ENCODE peak calls at places on chromosomes 2 and 18, in six cellular contexts. One of them, this sample, is unnamed.

GRCh38 chr2:18362696-18363095 is 197.8 kb downstream of the RDH14 start:
- DNase-seq in HCT116: no peak
- DNase-seq in pancreas: no peak
- DNase-seq in uterus: no peak
- DNase-seq in RWPE1: no peak
- DNase-seq in right lobe of liver: no peak
- DNase-seq in this sample: peak

GRCh38 chr18:8283901-8284585 is 325.2 kb upstream of the RAB12 start:
- DNase-seq in HCT116: no peak
- DNase-seq in RWPE1: no peak
- DNase-seq in pancreas: no peak
- DNase-seq in uterus: no peak
- DNase-seq in right lobe of liver: no peak
- DNase-seq in this sample: no peak

GRCh38 chr18:75207298-75208054 is 1.5 kb downstream of the PTGR3 start:
- DNase-seq in pancreas: no peak
- DNase-seq in HCT116: no peak
- DNase-seq in uterus: no peak
- DNase-seq in RWPE1: no peak
- DNase-seq in right lobe of liver: no peak
- DNase-seq in this sample: no peak

GRCh38 chr2:118837067-118837466 is 10.4 kb downstream of the EN1 start:
- DNase-seq in uterus: no peak
- DNase-seq in RWPE1: no peak
- DNase-seq in HCT116: no peak
- DNase-seq in right lobe of liver: no peak
- DNase-seq in pancreas: no peak
- DNase-seq in this sample: no peak

GRCh38 chr18:6482198-6482977 is 67.7 kb upstream of the L3MBTL4 start:
- DNase-seq in uterus: peak
- DNase-seq in right lobe of liver: peak
- DNase-seq in RWPE1: peak
- DNase-seq in HCT116: no peak
- DNase-seq in pancreas: peak
- DNase-seq in this sample: peak

GRCh38 chr2:233556756-233557736 is 9.5 kb downstream of the USP40 start:
- DNase-seq in uterus: no peak
- DNase-seq in RWPE1: peak
- DNase-seq in HCT116: no peak
- DNase-seq in right lobe of liver: no peak
- DNase-seq in pancreas: no peak
- DNase-seq in this sample: no peak

GRCh38 chr2:128585706-128586105 is 267.0 kb upstream of the HS6ST1 start:
- DNase-seq in HCT116: no peak
- DNase-seq in right lobe of liver: no peak
- DNase-seq in pancreas: no peak
- DNase-seq in RWPE1: peak
- DNase-seq in uterus: no peak
- DNase-seq in this sample: no peak

GRCh38 chr2:60957643-60958042 is 59.9 kb upstream of the PEX13 start:
- DNase-seq in HCT116: no peak
- DNase-seq in uterus: no peak
- DNase-seq in right lobe of liver: no peak
- DNase-seq in RWPE1: no peak
- DNase-seq in pancreas: no peak
- DNase-seq in this sample: no peak

GRCh38 chr18:6484659-6485058 is 69.9 kb upstream of the L3MBTL4 start:
- DNase-seq in pancreas: no peak
- DNase-seq in RWPE1: no peak
- DNase-seq in HCT116: no peak
- DNase-seq in right lobe of liver: no peak
- DNase-seq in uterus: no peak
- DNase-seq in this sample: no peak

GRCh38 chr2:58571181-58571852 is 330.2 kb upstream of the FANCL start:
- DNase-seq in HCT116: peak
- DNase-seq in RWPE1: peak
- DNase-seq in uterus: no peak
- DNase-seq in right lobe of liver: no peak
- DNase-seq in pancreas: no peak
- DNase-seq in this sample: peak

GRCh38 chr18:58046087-58046793 is 2.2 kb downstream of the NEDD4L start:
- DNase-seq in HCT116: no peak
- DNase-seq in right lobe of liver: no peak
- DNase-seq in RWPE1: no peak
- DNase-seq in uterus: no peak
- DNase-seq in pancreas: no peak
- DNase-seq in this sample: no peak

GRCh38 chr2:60717691-60718090 is 38.4 kb upstream of the PAPOLG start:
- DNase-seq in HCT116: no peak
- DNase-seq in RWPE1: peak
- DNase-seq in uterus: no peak
- DNase-seq in pancreas: no peak
- DNase-seq in right lobe of liver: no peak
- DNase-seq in this sample: no peak

GRCh38 chr18:56575819-56576663 is 62.4 kb downstream of the TXNL1 start:
- DNase-seq in right lobe of liver: no peak
- DNase-seq in uterus: no peak
- DNase-seq in HCT116: peak
- DNase-seq in pancreas: no peak
- DNase-seq in RWPE1: peak
- DNase-seq in this sample: peak

GRCh38 chr2:27085670-27086089 is 892 bp upstream of the KHK start:
- DNase-seq in HCT116: no peak
- DNase-seq in uterus: peak
- DNase-seq in RWPE1: peak
- DNase-seq in right lobe of liver: peak
- DNase-seq in pancreas: peak
- DNase-seq in this sample: peak

GRCh38 chr2:159939946-159940345 is 122.5 kb downstream of the PLA2R1 start:
- DNase-seq in pancreas: no peak
- DNase-seq in right lobe of liver: no peak
- DNase-seq in HCT116: peak
- DNase-seq in RWPE1: peak
- DNase-seq in uterus: no peak
- DNase-seq in this sample: peak

GRCh38 chr2:110664135-110664534 is 13.7 kb downstream of the BUB1 start:
- DNase-seq in right lobe of liver: no peak
- DNase-seq in pancreas: no peak
- DNase-seq in RWPE1: no peak
- DNase-seq in HCT116: no peak
- DNase-seq in uterus: no peak
- DNase-seq in this sample: no peak

GRCh38 chr2:213010106-213010779 is 141.2 kb downstream of the IKZF2 start:
- DNase-seq in uterus: no peak
- DNase-seq in RWPE1: no peak
- DNase-seq in pancreas: no peak
- DNase-seq in HCT116: no peak
- DNase-seq in right lobe of liver: no peak
- DNase-seq in this sample: no peak

GRCh38 chr2:74379851-74380789 is at the start of gene DCTN1:
- DNase-seq in right lobe of liver: no peak
- DNase-seq in uterus: peak
- DNase-seq in pancreas: no peak
- DNase-seq in HCT116: no peak
- DNase-seq in RWPE1: peak
- DNase-seq in this sample: peak

GRCh38 chr2:233419626-233420431 is 65.5 kb downstream of the DGKD start:
- DNase-seq in pancreas: no peak
- DNase-seq in HCT116: no peak
- DNase-seq in right lobe of liver: no peak
- DNase-seq in uterus: no peak
- DNase-seq in RWPE1: no peak
- DNase-seq in this sample: peak

GRCh38 chr2:241112592-241112991 is 10.5 kb upstream of the MTERF4 start:
- DNase-seq in uterus: no peak
- DNase-seq in HCT116: no peak
- DNase-seq in right lobe of liver: no peak
- DNase-seq in RWPE1: no peak
- DNase-seq in pancreas: no peak
- DNase-seq in this sample: no peak

GRCh38 chr2:136665741-136666140 is 99.6 kb upstream of the THSD7B start:
- DNase-seq in right lobe of liver: no peak
- DNase-seq in HCT116: no peak
- DNase-seq in RWPE1: no peak
- DNase-seq in uterus: no peak
- DNase-seq in pancreas: no peak
- DNase-seq in this sample: no peak

GRCh38 chr2:131493199-131494018 is 1.2 kb upstream of the MZT2A start:
- DNase-seq in right lobe of liver: peak
- DNase-seq in pancreas: no peak
- DNase-seq in uterus: no peak
- DNase-seq in RWPE1: no peak
- DNase-seq in HCT116: no peak
- DNase-seq in this sample: no peak

GRCh38 chr2:78061301-78061700 is 539.1 kb upstream of the LRRTM4 start:
- DNase-seq in pancreas: no peak
- DNase-seq in right lobe of liver: no peak
- DNase-seq in HCT116: no peak
- DNase-seq in uterus: no peak
- DNase-seq in RWPE1: no peak
- DNase-seq in this sample: no peak

GRCh38 chr2:102061962-102062795 is 70.4 kb downstream of the IL1R2 start:
- DNase-seq in RWPE1: no peak
- DNase-seq in HCT116: no peak
- DNase-seq in right lobe of liver: no peak
- DNase-seq in uterus: no peak
- DNase-seq in pancreas: no peak
- DNase-seq in this sample: no peak

GRCh38 chr18:37435150-37435872 is 130.3 kb downstream of the CELF4 start:
- DNase-seq in uterus: no peak
- DNase-seq in pancreas: no peak
- DNase-seq in HCT116: no peak
- DNase-seq in right lobe of liver: no peak
- DNase-seq in RWPE1: peak
- DNase-seq in this sample: no peak

GRCh38 chr2:46887028-46887885 is 28.3 kb downstream of the MCFD2 start:
- DNase-seq in RWPE1: no peak
- DNase-seq in pancreas: no peak
- DNase-seq in HCT116: no peak
- DNase-seq in uterus: no peak
- DNase-seq in right lobe of liver: no peak
- DNase-seq in this sample: no peak

GRCh38 chr2:105761931-105762515 is 17.3 kb downstream of the NCK2 start:
- DNase-seq in right lobe of liver: no peak
- DNase-seq in HCT116: no peak
- DNase-seq in RWPE1: no peak
- DNase-seq in uterus: no peak
- DNase-seq in pancreas: no peak
- DNase-seq in this sample: peak

GRCh38 chr2:121902171-121902591 is 146.7 kb downstream of the TSN start:
- DNase-seq in uterus: peak
- DNase-seq in pancreas: no peak
- DNase-seq in RWPE1: no peak
- DNase-seq in right lobe of liver: no peak
- DNase-seq in HCT116: no peak
- DNase-seq in this sample: peak

GRCh38 chr2:190456833-190457232 is 48.7 kb downstream of the MFSD6 start:
- DNase-seq in right lobe of liver: no peak
- DNase-seq in pancreas: no peak
- DNase-seq in RWPE1: no peak
- DNase-seq in uterus: no peak
- DNase-seq in HCT116: no peak
- DNase-seq in this sample: no peak

GRCh38 chr2:232376713-232377112 is 1.8 kb upstream of the ALPP start:
- DNase-seq in RWPE1: no peak
- DNase-seq in HCT116: no peak
- DNase-seq in uterus: no peak
- DNase-seq in right lobe of liver: no peak
- DNase-seq in pancreas: no peak
- DNase-seq in this sample: no peak

GRCh38 chr2:191571163-191571769 is 106.7 kb upstream of the NABP1 start:
- DNase-seq in right lobe of liver: no peak
- DNase-seq in RWPE1: peak
- DNase-seq in uterus: no peak
- DNase-seq in HCT116: peak
- DNase-seq in pancreas: no peak
- DNase-seq in this sample: no peak

GRCh38 chr2:238231251-238231793 is 8.5 kb downstream of the HES6 start:
- DNase-seq in HCT116: no peak
- DNase-seq in uterus: peak
- DNase-seq in RWPE1: no peak
- DNase-seq in pancreas: peak
- DNase-seq in right lobe of liver: peak
- DNase-seq in this sample: peak

GRCh38 chr2:230411484-230412368 is 4.3 kb upstream of the SP100 start:
- DNase-seq in pancreas: peak
- DNase-seq in right lobe of liver: peak
- DNase-seq in RWPE1: peak
- DNase-seq in uterus: peak
- DNase-seq in HCT116: no peak
- DNase-seq in this sample: peak
- H3K27ac ChIP-seq in pancreas: peak
- H3K27ac ChIP-seq in right lobe of liver: peak
- H3K27ac ChIP-seq in RWPE1: peak
- H3K27ac ChIP-seq in uterus: peak
- H3K27ac ChIP-seq in HCT116: peak
- H3K27ac ChIP-seq in this sample: no peak

GRCh38 chr2:50433635-50434034 is 598.3 kb downstream of the NRXN1 start:
- DNase-seq in right lobe of liver: no peak
- DNase-seq in HCT116: no peak
- DNase-seq in RWPE1: no peak
- DNase-seq in pancreas: no peak
- DNase-seq in uterus: no peak
- DNase-seq in this sample: no peak
- H3K27ac ChIP-seq in right lobe of liver: no peak
- H3K27ac ChIP-seq in HCT116: no peak
- H3K27ac ChIP-seq in RWPE1: no peak
- H3K27ac ChIP-seq in pancreas: no peak
- H3K27ac ChIP-seq in uterus: no peak
- H3K27ac ChIP-seq in this sample: no peak

GRCh38 chr2:35973132-35973736 is 382.3 kb upstream of the CRIM1 start:
- DNase-seq in pancreas: no peak
- DNase-seq in HCT116: no peak
- DNase-seq in RWPE1: peak
- DNase-seq in right lobe of liver: no peak
- DNase-seq in uterus: no peak
- DNase-seq in this sample: peak
- H3K27ac ChIP-seq in pancreas: peak
- H3K27ac ChIP-seq in HCT116: no peak
- H3K27ac ChIP-seq in RWPE1: no peak
- H3K27ac ChIP-seq in right lobe of liver: no peak
- H3K27ac ChIP-seq in uterus: no peak
- H3K27ac ChIP-seq in this sample: no peak

DNA sequence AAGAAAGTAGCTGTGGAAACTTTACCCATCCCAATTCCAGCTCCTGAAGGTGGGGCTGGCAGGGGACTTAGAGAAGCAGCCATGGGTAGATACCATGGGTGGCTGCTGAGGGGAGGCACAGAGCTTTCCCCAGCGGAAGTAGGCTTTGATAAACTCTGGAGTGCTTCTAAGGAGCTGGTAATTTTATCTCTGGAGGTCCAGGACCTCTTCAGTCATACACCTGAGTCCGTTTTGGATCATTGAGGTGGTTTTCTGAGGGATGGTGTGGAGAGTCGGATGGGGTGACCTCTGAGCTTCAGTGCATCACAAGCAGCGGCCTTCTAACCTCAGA is 36.7 kb upstream of the BMP10 start:
- DNase-seq in pancreas: no peak
- DNase-seq in RWPE1: no peak
- DNase-seq in right lobe of liver: no peak
- DNase-seq in uterus: no peak
- DNase-seq in HCT116: no peak
- DNase-seq in this sample: no peak
- H3K27ac ChIP-seq in pancreas: no peak
- H3K27ac ChIP-seq in RWPE1: peak
- H3K27ac ChIP-seq in right lobe of liver: peak
- H3K27ac ChIP-seq in uterus: no peak
- H3K27ac ChIP-seq in HCT116: peak
- H3K27ac ChIP-seq in this sample: no peak